ENCODE peak calls at places on chromosomes 12 and 14, in six cellular contexts. C, Z, Q, O, Y and M are unnamed samples.

GRCh38 chr12:120994059-120994458 is 15.7 kb downstream of the HNF1A start:
- DNase-seq in C (no peak), Z (no peak), Q (no peak), O (no peak), Y (no peak), M (no peak)

GRCh38 chr12:54292083-54292930 is 8.5 kb downstream of the NFE2 start:
- DNase-seq in C (no peak), Z (no peak), Q (no peak), O (no peak), Y (peak), M (no peak)

GRCh38 chr12:23694920-23695319 is 254.6 kb downstream of the SOX5 start:
- DNase-seq in C (no peak), Z (no peak), Q (no peak), O (no peak), Y (no peak), M (no peak)

GRCh38 chr14:33846100-33846824 is 104.6 kb downstream of the EGLN3 start:
- DNase-seq in C (no peak), Z (no peak), Q (no peak), O (no peak), Y (no peak), M (no peak)

GRCh38 chr12:68766646-68767045 is 20.7 kb downstream of the SLC35E3 start:
- DNase-seq in C (no peak), Z (no peak), Q (no peak), O (no peak), Y (no peak), M (no peak)

GRCh38 chr12:115404761-115405470 is 720.9 kb upstream of the TBX3 start:
- DNase-seq in C (peak), Z (no peak), Q (no peak), O (no peak), Y (no peak), M (no peak)

GRCh38 chr12:79776111-79776510 is 85.3 kb upstream of the PAWR start:
- DNase-seq in C (no peak), Z (no peak), Q (no peak), O (no peak), Y (no peak), M (no peak)

GRCh38 chr14:91363776-91364523 is 53.7 kb downstream of the CCDC88C start:
- DNase-seq in C (no peak), Z (no peak), Q (no peak), O (no peak), Y (peak), M (peak)

GRCh38 chr12:3350432-3350831 is 140.6 kb upstream of the PRMT8 start:
- DNase-seq in C (no peak), Z (no peak), Q (no peak), O (no peak), Y (no peak), M (no peak)

GRCh38 chr14:92462568-92462967 is 51.0 kb upstream of the RIN3 start:
- DNase-seq in C (no peak), Z (no peak), Q (peak), O (peak), Y (no peak), M (no peak)

GRCh38 chr14:100041274-100041673 is 23.9 kb upstream of the EVL start:
- DNase-seq in C (no peak), Z (no peak), Q (no peak), O (no peak), Y (peak), M (no peak)

GRCh38 chr14:93133476-93133875 is 17.8 kb upstream of the ITPK1 start:
- DNase-seq in C (no peak), Z (no peak), Q (no peak), O (no peak), Y (peak), M (peak)

GRCh38 chr14:46887144-46887543 is 235.6 kb upstream of the RPL10L start:
- DNase-seq in C (no peak), Z (no peak), Q (no peak), O (no peak), Y (no peak), M (no peak)